ENCODE peak calls at places on chromosomes 11 and 22, in ten cellular contexts. A, M, U, N, R, I, B, W, Q and J are unnamed samples.

GRCh38 chr11:46183819-46184218 is 62.6 kb upstream of the PHF21A start:
- DNase-seq in B (no peak), U (no peak), N (peak; percentile 86), M (no peak), I (peak; percentile 15), A (no peak), Q (no peak), W (peak; percentile 47), R (peak; percentile 83), J (no peak)

GRCh38 chr11:97743205-97743742 is 1277.5 kb upstream of the CNTN5 start:
- DNase-seq in M (no peak), A (no peak), I (no peak), B (no peak), Q (no peak), U (no peak), N (peak; percentile 52), W (no peak), R (peak; percentile 69), J (no peak)

GRCh38 chr11:20137637-20138036 is 22.6 kb downstream of the DBX1 start:
- DNase-seq in W (no peak), U (no peak), I (no peak), A (no peak), B (no peak), M (no peak), N (no peak), Q (no peak), R (no peak), J (no peak)

GRCh38 chr22:20130739-20131592 is 638 bp upstream of the ZDHHC8 start:
- DNase-seq in I (peak; percentile 15), M (peak; percentile 94), R (peak; percentile 61), N (peak; percentile 68), U (peak; percentile 86), A (peak; percentile 92), Q (peak; percentile 93), W (peak; percentile 93), B (peak; percentile 69), J (peak; percentile 76)

GRCh38 chr11:96293583-96293982 is 49.4 kb downstream of the MAML2 start:
- DNase-seq in M (no peak), U (no peak), W (no peak), Q (no peak), R (no peak), N (peak; percentile 39), I (no peak), B (no peak), A (no peak), J (no peak)

GRCh38 chr11:36365937-36366336 is 69.8 kb downstream of the PRR5L start:
- DNase-seq in I (no peak), R (no peak), M (no peak), N (no peak), U (no peak), B (no peak), W (no peak), A (no peak), Q (no peak), J (no peak)

GRCh38 chr11:60899977-60900376 is 6.4 kb downstream of the PRPF19 start:
- DNase-seq in U (no peak), A (no peak), R (no peak), W (no peak), B (no peak), I (no peak), M (no peak), N (no peak), Q (no peak), J (no peak)

GRCh38 chr11:9263840-9264380 is 1.2 kb downstream of the DENND5A start:
- DNase-seq in U (no peak), I (no peak), W (no peak), A (no peak), M (no peak), R (peak; percentile 40), B (peak; percentile 84), Q (no peak), N (no peak), J (no peak)

GRCh38 chr22:41968601-41969000 is 642 bp upstream of the SEPTIN3 start:
- DNase-seq in Q (no peak), R (no peak), W (no peak), A (no peak), B (no peak), M (no peak), I (no peak), N (no peak), U (no peak), J (no peak)

GRCh38 chr22:28882545-28882877 is 861 bp upstream of the ZNRF3 start:
- DNase-seq in U (no peak), N (no peak), W (no peak), I (no peak), B (peak; percentile 23), M (no peak), R (no peak), Q (no peak), A (peak; percentile 18), J (no peak)

GRCh38 chr11:104323841-104324240 is 159.9 kb upstream of the PDGFD start:
- DNase-seq in N (no peak), M (no peak), I (no peak), W (no peak), B (no peak), Q (no peak), R (no peak), A (no peak), U (no peak), J (no peak)

DNA sequence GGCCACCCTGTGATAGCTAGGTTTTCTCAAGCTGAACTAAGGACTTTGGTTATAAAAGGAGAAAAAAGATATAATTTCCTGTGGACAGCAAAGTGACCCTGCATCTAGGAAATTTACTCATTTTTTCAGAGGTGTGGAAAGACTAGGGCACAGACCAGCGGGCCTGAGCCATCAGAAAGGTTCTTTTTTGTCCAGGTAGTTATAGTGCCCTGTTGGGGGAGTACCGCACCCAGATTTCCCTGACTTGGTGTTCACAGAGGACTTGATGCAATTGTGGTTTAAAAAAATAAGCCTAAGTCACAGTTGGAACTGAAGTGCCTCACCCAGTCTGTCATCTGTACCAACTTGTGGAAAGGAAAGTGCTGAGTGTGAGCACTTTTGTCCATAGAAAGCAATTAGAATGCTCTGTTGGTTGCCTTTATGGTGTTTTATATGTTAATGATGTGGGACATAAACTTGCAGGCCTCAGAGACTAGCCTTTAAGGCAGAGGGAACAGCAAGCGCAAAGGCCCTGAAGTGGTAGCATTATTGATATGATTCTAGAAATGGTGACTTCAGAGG is 3.1 kb downstream of the SYT9 start:
- DNase-seq in N (no peak), W (no peak), I (no peak), B (no peak), M (no peak), R (no peak), U (no peak), A (no peak), Q (no peak), J (no peak)
- H3K27me3 ChIP-seq in N (peaks cover 16% of the 10 kb centered on the region), W (peaks cover 57% of the 10 kb centered on the region), I (peaks cover 24% of the 10 kb centered on the region), B (no peaks in the 10 kb centered on the region), M (peaks cover 25% of the 10 kb centered on the region), R (peaks cover 15% of the 10 kb centered on the region), U (peaks cover 50% of the 10 kb centered on the region), A (peaks cover 3% of the 10 kb centered on the region), Q (no peaks in the 10 kb centered on the region), J (peaks cover 54% of the 10 kb centered on the region)

GRCh38 chr11:114736806-114737205 is 58.5 kb downstream of the NXPE2 start:
- DNase-seq in A (no peak), B (no peak), I (no peak), W (no peak), R (no peak), M (no peak), N (no peak), Q (no peak), U (no peak), J (no peak)

DNA sequence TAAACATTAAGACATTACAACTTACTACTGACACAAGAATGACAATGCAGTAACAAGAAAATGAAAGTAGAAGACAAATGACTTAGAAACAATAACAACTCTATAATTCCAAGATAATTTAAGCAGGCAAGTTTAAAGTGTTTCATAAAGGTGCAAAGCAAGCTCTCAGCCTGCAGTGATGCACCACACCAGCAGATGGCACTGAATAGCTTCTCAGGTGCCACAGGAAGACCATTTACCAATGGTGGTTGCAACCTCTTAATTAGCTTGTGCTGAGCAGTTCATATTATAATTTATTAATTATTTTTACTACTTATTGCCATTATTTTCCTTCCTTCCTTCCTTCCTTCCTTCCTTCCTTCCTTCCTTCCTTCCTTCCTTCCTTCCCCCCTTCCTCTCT is 60.6 kb downstream of the NXPE2 start:
- DNase-seq in A (no peak), Q (no peak), I (peak; percentile 8), M (no peak), W (no peak), R (peak; percentile 33), N (peak; percentile 34), U (peak; percentile 71), B (peak; percentile 78), J (peak; percentile 61)
- TF ChIP-seq CTCF in A (peak; percentile 87), Q (peak; percentile 59), I (peak; percentile 82), M (peak; percentile 54), W (peak; percentile 57), R (peak; percentile 92), N (peak; percentile 82), U (peak; percentile 82), B (peak; percentile 83), J (peak; percentile 83)

DNA sequence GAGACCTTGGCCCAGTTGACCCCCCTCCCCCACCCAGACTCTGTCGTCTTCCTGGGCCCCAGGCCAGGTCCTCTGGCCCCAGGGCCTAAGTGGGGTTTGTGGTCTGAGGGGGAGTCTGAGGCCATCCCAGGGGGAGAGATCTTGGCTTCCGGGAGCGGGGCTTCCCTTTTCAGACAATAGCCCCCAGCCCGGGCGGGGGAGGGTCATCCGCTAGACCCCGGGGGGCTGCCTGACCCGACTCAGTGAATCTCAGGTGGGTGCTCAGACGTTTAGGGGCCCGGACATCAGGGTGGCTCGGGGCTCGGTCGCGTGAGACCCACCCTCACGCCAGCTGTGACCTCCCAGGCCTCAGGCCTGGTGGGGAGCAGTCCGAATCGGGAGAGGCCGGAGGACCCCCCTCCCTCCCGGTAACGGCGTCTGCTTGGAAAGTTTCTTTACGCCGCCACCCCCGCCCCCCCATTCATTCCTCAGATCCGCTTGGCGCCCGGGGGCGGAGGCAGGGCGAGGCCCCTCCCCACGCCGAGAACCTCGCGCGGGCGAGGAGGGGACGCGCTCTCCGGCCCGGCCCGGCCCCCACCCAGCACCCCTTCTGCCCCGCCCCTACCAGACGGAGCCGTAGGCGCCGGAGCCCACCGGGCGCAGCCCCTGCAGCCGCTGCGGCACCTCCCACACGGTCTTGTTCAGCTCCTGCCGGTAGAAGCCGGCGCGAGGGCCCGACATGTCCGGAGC is 443 bp downstream of the MAPK11 start:
- DNase-seq in N (no peak), W (no peak), I (no peak), Q (no peak), R (no peak), A (no peak), B (no peak), U (no peak), M (no peak), J (peak; percentile 79)
- H3K27me3 ChIP-seq in N (no peaks in the 10 kb centered on the region), W (peaks cover 10% of the 10 kb centered on the region), I (no peaks in the 10 kb centered on the region), Q (no peaks in the 10 kb centered on the region), R (no peaks in the 10 kb centered on the region), A (peaks cover 10% of the 10 kb centered on the region), B (peaks cover 20% of the 10 kb centered on the region), U (peaks cover 68% of the 10 kb centered on the region), M (peaks cover 23% of the 10 kb centered on the region), J (no peaks in the 10 kb centered on the region)

DNA sequence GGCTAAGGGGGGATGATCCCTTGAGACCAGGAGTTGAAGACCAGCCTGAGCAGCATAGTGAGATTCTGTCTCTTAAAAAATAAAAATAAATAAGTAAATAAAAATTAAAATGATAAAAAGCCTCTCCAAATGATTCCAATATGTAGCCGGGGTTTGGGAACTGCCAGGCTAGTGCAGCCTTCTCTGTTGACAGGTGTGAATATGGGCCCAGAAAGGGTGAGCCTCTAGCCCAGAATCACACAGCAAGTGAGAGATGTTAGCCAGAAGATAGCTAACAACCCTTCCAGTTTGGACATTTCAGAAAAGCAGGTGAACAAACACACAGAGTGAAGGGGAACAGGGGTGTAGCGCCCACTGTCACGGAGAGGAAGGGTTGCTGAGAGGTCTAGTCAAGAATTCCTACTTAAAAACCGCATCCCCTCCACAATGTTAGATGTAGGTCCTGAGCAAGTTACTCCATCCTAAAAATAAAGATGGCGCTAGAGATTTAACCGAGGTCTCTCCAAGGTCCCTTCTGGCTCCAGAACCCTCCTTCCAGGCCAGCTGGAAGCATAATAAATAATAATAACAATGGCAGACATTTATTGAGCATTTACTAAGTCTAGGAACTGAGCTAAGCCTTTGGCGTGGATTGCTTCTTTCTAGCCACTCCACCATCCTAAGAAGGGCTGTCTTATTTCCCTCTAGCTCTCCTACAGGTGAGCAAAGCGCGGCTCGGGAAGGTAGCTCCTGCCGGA is 51.6 kb downstream of the CYTH4 start:
- DNase-seq in R (no peak), U (no peak), N (no peak), Q (no peak), B (no peak), M (no peak), W (no peak), A (no peak), I (no peak), J (no peak)
- TF ChIP-seq CTCF in R (no peak), U (no peak), N (no peak), Q (no peak), B (no peak), M (no peak), W (no peak), A (no peak), I (no peak), J (no peak)